ENCODE peak calls at places on chromosomes 3 and 15, in six cellular contexts. One of them, this sample, is unnamed.

GRCh38 chr3:23206371-23206770 is 3.2 kb downstream of the UBE2E2 start:
- DNase-seq in pancreas: no peak
- DNase-seq in lower lobe of right lung: no peak
- DNase-seq in fibroblast of lung: no peak
- DNase-seq in CD8-positive, alpha-beta memory T cell: no peak
- DNase-seq in heart right ventricle: no peak
- DNase-seq in this sample: no peak

GRCh38 chr3:13069495-13069894 is 3.7 kb downstream of the IQSEC1 start:
- DNase-seq in pancreas: no peak
- DNase-seq in fibroblast of lung: no peak
- DNase-seq in heart right ventricle: no peak
- DNase-seq in lower lobe of right lung: no peak
- DNase-seq in CD8-positive, alpha-beta memory T cell: peak
- DNase-seq in this sample: no peak

GRCh38 chr3:128307029-128307633 is 153.8 kb downstream of the EEFSEC start:
- DNase-seq in heart right ventricle: no peak
- DNase-seq in lower lobe of right lung: no peak
- DNase-seq in fibroblast of lung: no peak
- DNase-seq in pancreas: no peak
- DNase-seq in CD8-positive, alpha-beta memory T cell: no peak
- DNase-seq in this sample: no peak

GRCh38 chr3:58049143-58049785 is 41.0 kb downstream of the FLNB start:
- DNase-seq in CD8-positive, alpha-beta memory T cell: no peak
- DNase-seq in pancreas: no peak
- DNase-seq in fibroblast of lung: peak
- DNase-seq in heart right ventricle: peak
- DNase-seq in lower lobe of right lung: no peak
- DNase-seq in this sample: no peak

GRCh38 chr3:126156468-126156867 is 23.9 kb downstream of the ALDH1L1 start:
- DNase-seq in fibroblast of lung: no peak
- DNase-seq in heart right ventricle: no peak
- DNase-seq in pancreas: peak
- DNase-seq in lower lobe of right lung: peak
- DNase-seq in CD8-positive, alpha-beta memory T cell: no peak
- DNase-seq in this sample: peak

GRCh38 chr3:153354641-153355040 is 192.6 kb downstream of the RAP2B start:
- DNase-seq in pancreas: no peak
- DNase-seq in lower lobe of right lung: no peak
- DNase-seq in heart right ventricle: no peak
- DNase-seq in fibroblast of lung: no peak
- DNase-seq in CD8-positive, alpha-beta memory T cell: no peak
- DNase-seq in this sample: peak

GRCh38 chr3:55445551-55445950 is 41.6 kb downstream of the WNT5A start:
- DNase-seq in lower lobe of right lung: peak
- DNase-seq in heart right ventricle: no peak
- DNase-seq in fibroblast of lung: no peak
- DNase-seq in pancreas: no peak
- DNase-seq in CD8-positive, alpha-beta memory T cell: no peak
- DNase-seq in this sample: no peak

GRCh38 chr15:48721061-48721810 is 75.7 kb upstream of the FBN1 start:
- DNase-seq in heart right ventricle: no peak
- DNase-seq in CD8-positive, alpha-beta memory T cell: no peak
- DNase-seq in pancreas: no peak
- DNase-seq in fibroblast of lung: peak
- DNase-seq in lower lobe of right lung: no peak
- DNase-seq in this sample: no peak

GRCh38 chr3:161268601-161269000 is 47.5 kb downstream of the NMD3 start:
- DNase-seq in CD8-positive, alpha-beta memory T cell: no peak
- DNase-seq in pancreas: no peak
- DNase-seq in fibroblast of lung: no peak
- DNase-seq in heart right ventricle: no peak
- DNase-seq in lower lobe of right lung: no peak
- DNase-seq in this sample: no peak

GRCh38 chr3:136835079-136835816 is 16.3 kb downstream of the SLC35G2 start:
- DNase-seq in pancreas: no peak
- DNase-seq in lower lobe of right lung: no peak
- DNase-seq in CD8-positive, alpha-beta memory T cell: no peak
- DNase-seq in heart right ventricle: no peak
- DNase-seq in fibroblast of lung: peak
- DNase-seq in this sample: no peak

GRCh38 chr3:197599089-197599765 is 43.5 kb upstream of the BDH1 start:
- DNase-seq in CD8-positive, alpha-beta memory T cell: peak
- DNase-seq in pancreas: peak
- DNase-seq in heart right ventricle: peak
- DNase-seq in fibroblast of lung: peak
- DNase-seq in lower lobe of right lung: peak
- DNase-seq in this sample: peak

GRCh38 chr3:193148678-193149473 is 92.1 kb upstream of the PLAAT1 start:
- DNase-seq in lower lobe of right lung: no peak
- DNase-seq in CD8-positive, alpha-beta memory T cell: no peak
- DNase-seq in fibroblast of lung: no peak
- DNase-seq in heart right ventricle: no peak
- DNase-seq in pancreas: no peak
- DNase-seq in this sample: no peak

GRCh38 chr3:127814325-127814781 is 8.0 kb downstream of the MGLL start:
- DNase-seq in fibroblast of lung: no peak
- DNase-seq in pancreas: no peak
- DNase-seq in lower lobe of right lung: no peak
- DNase-seq in CD8-positive, alpha-beta memory T cell: no peak
- DNase-seq in heart right ventricle: no peak
- DNase-seq in this sample: no peak

GRCh38 chr3:26233374-26233773 is 389.2 kb upstream of the LRRC3B start:
- DNase-seq in CD8-positive, alpha-beta memory T cell: no peak
- DNase-seq in fibroblast of lung: no peak
- DNase-seq in pancreas: no peak
- DNase-seq in heart right ventricle: no peak
- DNase-seq in lower lobe of right lung: no peak
- DNase-seq in this sample: no peak

GRCh38 chr15:38391186-38391585 is 62.7 kb upstream of the FAM98B start:
- DNase-seq in pancreas: no peak
- DNase-seq in CD8-positive, alpha-beta memory T cell: no peak
- DNase-seq in lower lobe of right lung: no peak
- DNase-seq in fibroblast of lung: no peak
- DNase-seq in heart right ventricle: no peak
- DNase-seq in this sample: no peak

GRCh38 chr3:141414141-141414689 is 45.9 kb downstream of the ZBTB38 start:
- DNase-seq in fibroblast of lung: no peak
- DNase-seq in pancreas: no peak
- DNase-seq in CD8-positive, alpha-beta memory T cell: peak
- DNase-seq in lower lobe of right lung: no peak
- DNase-seq in heart right ventricle: no peak
- DNase-seq in this sample: no peak

GRCh38 chr15:67783303-67783702 is 42.0 kb upstream of the SKOR1 start:
- DNase-seq in fibroblast of lung: no peak
- DNase-seq in CD8-positive, alpha-beta memory T cell: peak
- DNase-seq in pancreas: no peak
- DNase-seq in lower lobe of right lung: no peak
- DNase-seq in heart right ventricle: no peak
- DNase-seq in this sample: no peak

GRCh38 chr3:134353171-134353825 is 20.9 kb downstream of the AMOTL2 start:
- DNase-seq in fibroblast of lung: no peak
- DNase-seq in heart right ventricle: no peak
- DNase-seq in pancreas: peak
- DNase-seq in lower lobe of right lung: no peak
- DNase-seq in CD8-positive, alpha-beta memory T cell: no peak
- DNase-seq in this sample: no peak

GRCh38 chr15:37788767-37789391 is 145.6 kb upstream of the TMCO5A start:
- DNase-seq in fibroblast of lung: no peak
- DNase-seq in lower lobe of right lung: no peak
- DNase-seq in heart right ventricle: no peak
- DNase-seq in pancreas: no peak
- DNase-seq in CD8-positive, alpha-beta memory T cell: no peak
- DNase-seq in this sample: no peak

GRCh38 chr3:41575754-41576153 is 376.4 kb downstream of the CTNNB1 start:
- DNase-seq in lower lobe of right lung: no peak
- DNase-seq in fibroblast of lung: no peak
- DNase-seq in heart right ventricle: peak
- DNase-seq in CD8-positive, alpha-beta memory T cell: no peak
- DNase-seq in pancreas: no peak
- DNase-seq in this sample: no peak

GRCh38 chr15:41878355-41878699 is 15.5 kb downstream of the SPTBN5 start:
- DNase-seq in CD8-positive, alpha-beta memory T cell: no peak
- DNase-seq in heart right ventricle: peak
- DNase-seq in fibroblast of lung: no peak
- DNase-seq in pancreas: no peak
- DNase-seq in lower lobe of right lung: no peak
- DNase-seq in this sample: peak

GRCh38 chr15:76664895-76665294 is 240.2 kb downstream of the SCAPER start:
- DNase-seq in CD8-positive, alpha-beta memory T cell: no peak
- DNase-seq in heart right ventricle: no peak
- DNase-seq in lower lobe of right lung: no peak
- DNase-seq in pancreas: no peak
- DNase-seq in fibroblast of lung: no peak
- DNase-seq in this sample: no peak

GRCh38 chr15:61519296-61519695 is 290.2 kb upstream of the RORA start:
- DNase-seq in pancreas: no peak
- DNase-seq in fibroblast of lung: no peak
- DNase-seq in CD8-positive, alpha-beta memory T cell: no peak
- DNase-seq in lower lobe of right lung: no peak
- DNase-seq in heart right ventricle: no peak
- DNase-seq in this sample: no peak

GRCh38 chr3:56347219-56347871 is 120.9 kb downstream of the ERC2 start:
- DNase-seq in CD8-positive, alpha-beta memory T cell: no peak
- DNase-seq in lower lobe of right lung: no peak
- DNase-seq in fibroblast of lung: no peak
- DNase-seq in heart right ventricle: no peak
- DNase-seq in pancreas: peak
- DNase-seq in this sample: peak

GRCh38 chr15:28098766-28099554 is at the start of gene OCA2:
- DNase-seq in lower lobe of right lung: peak
- DNase-seq in CD8-positive, alpha-beta memory T cell: peak
- DNase-seq in fibroblast of lung: peak
- DNase-seq in pancreas: peak
- DNase-seq in heart right ventricle: peak
- DNase-seq in this sample: peak

GRCh38 chr3:156693166-156693565 is 18.8 kb downstream of the TIPARP start:
- DNase-seq in fibroblast of lung: peak
- DNase-seq in heart right ventricle: no peak
- DNase-seq in pancreas: no peak
- DNase-seq in CD8-positive, alpha-beta memory T cell: no peak
- DNase-seq in lower lobe of right lung: no peak
- DNase-seq in this sample: no peak

DNA sequence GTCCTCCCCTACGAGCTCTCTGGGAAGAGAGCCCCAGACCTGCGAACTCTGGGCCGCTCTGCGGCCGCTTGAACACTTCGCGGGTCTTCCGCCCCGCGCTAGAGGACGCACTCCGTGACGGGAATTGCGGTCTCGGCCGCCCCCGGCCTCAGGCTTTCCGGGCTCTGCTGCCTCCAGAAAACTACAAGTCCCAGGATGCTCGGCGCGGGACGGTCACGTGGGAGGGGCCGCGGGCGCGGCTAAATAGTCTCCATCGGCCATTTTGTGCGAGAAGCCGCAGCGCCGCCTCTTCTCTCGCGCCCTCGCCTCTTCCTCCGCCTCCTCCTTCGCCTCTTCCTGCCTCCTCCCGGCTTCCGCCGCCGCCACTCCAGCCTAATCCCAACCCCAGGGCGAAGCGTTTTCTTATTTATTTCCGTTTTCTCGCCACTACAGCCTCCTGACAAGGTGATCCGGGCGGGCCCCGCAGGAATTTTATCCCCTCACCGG is at the start of gene EIF1B:
- DNase-seq in fibroblast of lung: peak
- DNase-seq in lower lobe of right lung: peak
- DNase-seq in pancreas: peak
- DNase-seq in heart right ventricle: peak
- DNase-seq in CD8-positive, alpha-beta memory T cell: peak
- DNase-seq in this sample: peak
- H3K4me3 ChIP-seq in fibroblast of lung: peak
- H3K4me3 ChIP-seq in lower lobe of right lung: peak
- H3K4me3 ChIP-seq in pancreas: peak
- H3K4me3 ChIP-seq in heart right ventricle: peak
- H3K4me3 ChIP-seq in CD8-positive, alpha-beta memory T cell: peak
- H3K4me3 ChIP-seq in this sample: peak

GRCh38 chr3:133328373-133328772 is 71.5 kb upstream of the BFSP2 start:
- DNase-seq in heart right ventricle: no peak
- DNase-seq in fibroblast of lung: no peak
- DNase-seq in lower lobe of right lung: no peak
- DNase-seq in pancreas: no peak
- DNase-seq in CD8-positive, alpha-beta memory T cell: no peak
- DNase-seq in this sample: no peak

GRCh38 chr3:133330043-133330442 is 69.8 kb upstream of the BFSP2 start:
- DNase-seq in lower lobe of right lung: no peak
- DNase-seq in CD8-positive, alpha-beta memory T cell: no peak
- DNase-seq in heart right ventricle: no peak
- DNase-seq in fibroblast of lung: no peak
- DNase-seq in pancreas: no peak
- DNase-seq in this sample: no peak

GRCh38 chr3:133330542-133330941 is 69.3 kb upstream of the BFSP2 start:
- DNase-seq in pancreas: no peak
- DNase-seq in heart right ventricle: no peak
- DNase-seq in lower lobe of right lung: no peak
- DNase-seq in fibroblast of lung: no peak
- DNase-seq in CD8-positive, alpha-beta memory T cell: no peak
- DNase-seq in this sample: no peak

DNA sequence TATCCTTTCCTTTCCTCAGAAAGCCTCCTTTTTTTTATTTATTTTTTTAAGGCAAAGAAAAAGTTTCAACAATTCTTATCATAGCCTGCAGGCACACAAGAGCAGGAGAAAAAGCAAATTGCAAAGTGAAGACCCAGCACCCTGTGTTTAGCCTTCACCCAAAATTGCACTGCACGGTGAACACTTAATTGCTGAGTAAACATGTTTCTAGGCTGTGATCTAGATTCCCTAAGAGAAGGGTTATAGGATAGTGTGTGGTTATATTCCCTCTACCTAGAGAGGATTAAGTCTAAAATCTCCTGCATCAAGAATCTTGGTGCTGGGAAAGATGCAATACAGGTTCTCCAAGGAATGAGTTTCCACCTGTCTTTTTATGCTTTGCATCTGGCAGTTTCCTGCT is 70.2 kb upstream of the BFSP2 start:
- DNase-seq in CD8-positive, alpha-beta memory T cell: no peak
- DNase-seq in heart right ventricle: no peak
- DNase-seq in pancreas: no peak
- DNase-seq in lower lobe of right lung: no peak
- DNase-seq in fibroblast of lung: no peak
- DNase-seq in this sample: no peak
- H3K27ac ChIP-seq in CD8-positive, alpha-beta memory T cell: no peak
- H3K27ac ChIP-seq in heart right ventricle: no peak
- H3K27ac ChIP-seq in pancreas: no peak
- H3K27ac ChIP-seq in lower lobe of right lung: no peak
- H3K27ac ChIP-seq in fibroblast of lung: no peak
- H3K27ac ChIP-seq in this sample: no peak

GRCh38 chr3:150761831-150762661 is 923 bp downstream of the SIAH2 start:
- DNase-seq in lower lobe of right lung: peak
- DNase-seq in heart right ventricle: peak
- DNase-seq in pancreas: peak
- DNase-seq in fibroblast of lung: peak
- DNase-seq in CD8-positive, alpha-beta memory T cell: peak
- DNase-seq in this sample: peak
- H3K4me3 ChIP-seq in lower lobe of right lung: peak
- H3K4me3 ChIP-seq in heart right ventricle: peak
- H3K4me3 ChIP-seq in pancreas: peak
- H3K4me3 ChIP-seq in fibroblast of lung: peak
- H3K4me3 ChIP-seq in CD8-positive, alpha-beta memory T cell: peak
- H3K4me3 ChIP-seq in this sample: peak

GRCh38 chr3:39260318-39260717 is 19.5 kb downstream of the CX3CR1 start:
- DNase-seq in pancreas: no peak
- DNase-seq in lower lobe of right lung: no peak
- DNase-seq in fibroblast of lung: no peak
- DNase-seq in heart right ventricle: no peak
- DNase-seq in CD8-positive, alpha-beta memory T cell: no peak
- DNase-seq in this sample: no peak
- H3K27ac ChIP-seq in pancreas: no peak
- H3K27ac ChIP-seq in lower lobe of right lung: no peak
- H3K27ac ChIP-seq in fibroblast of lung: no peak
- H3K27ac ChIP-seq in heart right ventricle: peak
- H3K27ac ChIP-seq in CD8-positive, alpha-beta memory T cell: no peak
- H3K27ac ChIP-seq in this sample: no peak

GRCh38 chr3:66048051-66048395 is 9.3 kb upstream of the MAGI1 start:
- DNase-seq in heart right ventricle: no peak
- DNase-seq in lower lobe of right lung: no peak
- DNase-seq in CD8-positive, alpha-beta memory T cell: no peak
- DNase-seq in fibroblast of lung: no peak
- DNase-seq in pancreas: no peak
- DNase-seq in this sample: no peak
- H3K4me3 ChIP-seq in heart right ventricle: no peak
- H3K4me3 ChIP-seq in lower lobe of right lung: no peak
- H3K4me3 ChIP-seq in CD8-positive, alpha-beta memory T cell: no peak
- H3K4me3 ChIP-seq in fibroblast of lung: no peak
- H3K4me3 ChIP-seq in pancreas: no peak
- H3K4me3 ChIP-seq in this sample: no peak